ENCODE peak calls at places on chromosomes 11 and 22, in seven cellular contexts. C is MCF 10A; T is left ventricle myocardium inferior; K is foreskin fibroblast; M is GM03348; B is natural killer cell treated with Interleukin-12 subunit alpha and Interleukin-12 subunit beta and Interleukin-15 and Interleukin-18, amount 100 ng/mL, for 72 hours; D is dermis blood vessel endothelial cell. O is an unnamed sample.
A peak's percentile ranks its signal among the peaks of the same experiment; 100 is the strongest.

GRCh38 chr11:117096140-117096972 is 1.9 kb downstream of the SIK3 start:
- DNase-seq in C (peak; percentile 19), T (no peak), K (peak; percentile 57), M (no peak), B (peak; percentile 63), D (no peak), O (no peak)

GRCh38 chr22:20553947-20554741 is 46.7 kb downstream of the MED15 start:
- DNase-seq in C (no peak), T (no peak), K (no peak), M (no peak), B (no peak), D (no peak), O (no peak)

GRCh38 chr11:80477178-80477577 is 1036.3 kb upstream of the TENM4 start:
- DNase-seq in C (no peak), T (no peak), K (no peak), M (no peak), B (no peak), D (no peak), O (no peak)

GRCh38 chr11:65309006-65309405 is 5.7 kb upstream of the CDC42EP2 start:
- DNase-seq in C (no peak), T (no peak), K (no peak), M (no peak), B (no peak), D (peak; percentile 35), O (no peak)

GRCh38 chr11:28903716-28904115 is 795.5 kb downstream of the METTL15 start:
- DNase-seq in C (no peak), T (no peak), K (peak; percentile 4), M (no peak), B (no peak), D (peak; percentile 35), O (peak; percentile 16)

GRCh38 chr22:24383061-24383460 is 44.3 kb upstream of the ADORA2A start:
- DNase-seq in C (no peak), T (no peak), K (no peak), M (no peak), B (no peak), D (no peak), O (no peak)

GRCh38 chr22:31618057-31618456 is 44.0 kb downstream of the PISD start:
- DNase-seq in C (no peak), T (no peak), K (no peak), M (no peak), B (no peak), D (no peak), O (no peak)

GRCh38 chr22:20020533-20021195 is at the start of gene TANGO2:
- DNase-seq in C (peak; percentile 87), T (peak; percentile 93), K (peak; percentile 97), M (peak; percentile 100), B (peak; percentile 97), D (peak; percentile 93), O (peak; percentile 93)

GRCh38 chr22:46377566-46378498 is 42.3 kb downstream of the TRMU start:
- DNase-seq in C (peak; percentile 43), T (no peak), K (peak; percentile 23), M (peak; percentile 64), B (no peak), D (no peak), O (no peak)

GRCh38 chr11:75720639-75721038 is 3.0 kb downstream of the MOGAT2 start:
- DNase-seq in C (no peak), T (no peak), K (no peak), M (no peak), B (no peak), D (no peak), O (no peak)

GRCh38 chr11:68146704-68147474 is 25.7 kb upstream of the CHKA start:
- DNase-seq in C (peak; percentile 56), T (no peak), K (peak; percentile 64), M (peak; percentile 57), B (no peak), D (peak; percentile 55), O (peak; percentile 64)